ENCODE peak calls at places on chromosomes 3 and 15, in four cellular contexts. One of them, this sample, is unnamed. For H3K4me1 and H3K27me3, the result is how much of the 10 kb centered on the place peaks cover.

GRCh38 chr15:68201153-68201878 is 3.8 kb downstream of the CALML4 start:
- DNase-seq in A673: no peak
- DNase-seq in sigmoid colon: no peak
- DNase-seq in tibial nerve: no peak
- DNase-seq in this sample: no peak

GRCh38 chr3:39754549-39754948 is 54.9 kb upstream of the MYRIP start:
- DNase-seq in A673: no peak
- DNase-seq in sigmoid colon: no peak
- DNase-seq in tibial nerve: no peak
- DNase-seq in this sample: no peak

GRCh38 chr3:127781411-127782001 is 40.8 kb downstream of the MGLL start:
- DNase-seq in A673: no peak
- DNase-seq in sigmoid colon: no peak
- DNase-seq in tibial nerve: no peak
- DNase-seq in this sample: peak

GRCh38 chr15:68589783-68590710 is 11.3 kb downstream of the CORO2B start:
- DNase-seq in A673: no peak
- DNase-seq in sigmoid colon: no peak
- DNase-seq in tibial nerve: no peak
- DNase-seq in this sample: peak

GRCh38 chr3:177228601-177229190 is 31.4 kb upstream of the TBL1XR1 start:
- DNase-seq in A673: no peak
- DNase-seq in sigmoid colon: no peak
- DNase-seq in tibial nerve: no peak
- DNase-seq in this sample: peak

GRCh38 chr3:187945374-187945773 is 200.1 kb upstream of the BCL6 start:
- DNase-seq in A673: no peak
- DNase-seq in sigmoid colon: no peak
- DNase-seq in tibial nerve: no peak
- DNase-seq in this sample: no peak

GRCh38 chr15:90545095-90545494 is 15.4 kb downstream of the CRTC3 start:
- DNase-seq in A673: peak
- DNase-seq in sigmoid colon: no peak
- DNase-seq in tibial nerve: no peak
- DNase-seq in this sample: no peak

GRCh38 chr3:15390460-15390859 is 36.9 kb downstream of the METTL6 start:
- DNase-seq in A673: no peak
- DNase-seq in sigmoid colon: no peak
- DNase-seq in tibial nerve: peak
- DNase-seq in this sample: no peak

GRCh38 chr3:126554560-126555525 is 3.9 kb downstream of the C3orf22 start:
- DNase-seq in A673: no peak
- DNase-seq in sigmoid colon: peak
- DNase-seq in tibial nerve: no peak
- DNase-seq in this sample: peak

DNA sequence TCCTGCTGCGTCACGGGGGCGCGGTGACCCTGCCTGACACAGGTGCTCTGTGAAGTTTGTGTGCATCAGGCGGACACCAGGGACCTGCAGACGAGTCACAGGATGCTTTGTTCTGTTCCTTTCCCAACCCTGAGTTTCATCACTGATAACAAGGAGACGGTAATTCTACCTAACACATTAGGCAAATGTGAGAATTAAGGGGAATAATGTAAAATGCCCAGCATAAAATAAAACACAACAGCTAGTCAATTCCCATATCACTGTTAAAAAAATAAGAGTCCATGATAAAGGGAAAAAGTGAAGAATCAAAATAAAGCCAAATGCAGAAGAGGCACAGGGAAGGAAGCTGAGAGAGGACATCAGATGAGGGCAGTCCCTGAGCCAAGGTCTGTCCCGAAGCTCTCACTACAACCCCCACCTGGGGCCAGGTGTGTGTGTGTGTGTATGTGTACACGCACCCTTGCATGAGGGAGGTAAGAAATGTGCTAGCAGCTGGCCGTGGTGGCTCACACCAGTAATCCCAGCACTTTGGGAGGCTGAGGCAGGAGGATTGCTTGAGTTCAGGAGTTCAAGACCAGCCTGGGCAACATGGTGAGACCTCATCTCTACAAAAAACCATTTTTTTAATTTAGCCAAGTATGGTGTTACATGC is 27.5 kb downstream of the PLA2G4D start:
- DNase-seq in A673: no peak
- DNase-seq in sigmoid colon: no peak
- DNase-seq in tibial nerve: no peak
- DNase-seq in this sample: no peak
- TF ChIP-seq CTCF in A673: no peak
- TF ChIP-seq CTCF in sigmoid colon: no peak
- TF ChIP-seq CTCF in tibial nerve: no peak
- TF ChIP-seq CTCF in this sample: no peak

DNA sequence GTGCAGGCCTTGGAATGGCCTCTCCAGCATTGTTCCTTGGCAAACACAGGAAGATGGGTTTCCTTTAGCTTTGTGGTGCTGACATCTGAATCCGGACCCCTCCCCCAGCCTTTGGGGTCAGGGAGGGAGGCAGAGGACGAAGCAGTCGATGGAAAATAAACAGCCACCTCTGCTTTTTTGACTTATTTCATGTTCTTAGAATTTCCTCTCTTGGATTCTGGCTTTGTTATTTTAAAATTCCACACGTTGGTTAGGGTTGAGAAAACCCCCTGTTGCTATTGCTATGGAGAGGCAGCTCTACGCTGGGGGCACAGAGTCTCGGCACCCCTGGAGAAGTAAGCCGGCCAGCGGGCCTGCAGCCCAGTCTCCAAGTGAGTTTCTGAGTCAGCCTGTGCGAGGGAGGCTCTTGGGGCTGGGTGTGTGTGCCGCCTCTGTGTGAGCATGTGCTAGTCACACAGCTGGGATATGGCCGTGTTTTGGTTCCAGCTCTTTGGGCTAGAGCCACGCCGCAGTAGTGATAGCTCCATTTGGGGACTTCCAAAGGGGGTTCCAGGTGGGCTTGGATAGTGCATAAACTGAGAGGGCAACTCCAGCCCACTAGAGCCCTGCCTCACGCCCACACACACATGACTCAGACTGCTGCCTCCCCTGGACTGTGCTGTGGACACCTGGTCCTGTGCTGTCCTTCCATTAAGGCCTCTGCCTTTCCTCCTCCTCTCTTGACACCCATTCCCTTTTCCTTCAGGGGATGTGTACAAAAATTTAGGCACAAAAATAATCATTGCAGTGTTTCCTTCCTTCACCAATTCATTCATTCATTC is 58.8 kb downstream of the AMOTL2 start:
- DNase-seq in A673: no peak
- DNase-seq in sigmoid colon: peak
- DNase-seq in tibial nerve: peak
- DNase-seq in this sample: peak
- H3K4me1 ChIP-seq in A673: under half
- H3K4me1 ChIP-seq in sigmoid colon: under half
- H3K4me1 ChIP-seq in tibial nerve: half or more
- H3K4me1 ChIP-seq in this sample: under half

GRCh38 chr15:37087050-37087691 is 13.2 kb downstream of the MEIS2 start:
- DNase-seq in A673: no peak
- DNase-seq in sigmoid colon: no peak
- DNase-seq in tibial nerve: no peak
- DNase-seq in this sample: no peak
- H3K27me3 ChIP-seq in A673: under half
- H3K27me3 ChIP-seq in sigmoid colon: under half
- H3K27me3 ChIP-seq in tibial nerve: under half
- H3K27me3 ChIP-seq in this sample: under half

GRCh38 chr15:91886878-91887277 is 33.4 kb downstream of the SLCO3A1 start:
- DNase-seq in A673: no peak
- DNase-seq in sigmoid colon: no peak
- DNase-seq in tibial nerve: no peak
- DNase-seq in this sample: no peak

GRCh38 chr15:91889143-91889815 is 35.8 kb downstream of the SLCO3A1 start:
- DNase-seq in A673: no peak
- DNase-seq in sigmoid colon: no peak
- DNase-seq in tibial nerve: no peak
- DNase-seq in this sample: no peak

GRCh38 chr15:91885714-91886265 is 32.3 kb downstream of the SLCO3A1 start:
- DNase-seq in A673: peak
- DNase-seq in sigmoid colon: no peak
- DNase-seq in tibial nerve: no peak
- DNase-seq in this sample: no peak

GRCh38 chr15:91887321-91887720 is 33.8 kb downstream of the SLCO3A1 start:
- DNase-seq in A673: no peak
- DNase-seq in sigmoid colon: no peak
- DNase-seq in tibial nerve: no peak
- DNase-seq in this sample: no peak

GRCh38 chr15:91887921-91888373 is 34.4 kb downstream of the SLCO3A1 start:
- DNase-seq in A673: no peak
- DNase-seq in sigmoid colon: no peak
- DNase-seq in tibial nerve: no peak
- DNase-seq in this sample: no peak
- TF ChIP-seq CTCF in A673: no peak
- TF ChIP-seq CTCF in sigmoid colon: no peak
- TF ChIP-seq CTCF in tibial nerve: no peak
- TF ChIP-seq CTCF in this sample: no peak

GRCh38 chr15:66768984-66769383 is 66.9 kb downstream of the SMAD6 start:
- DNase-seq in A673: no peak
- DNase-seq in sigmoid colon: peak
- DNase-seq in tibial nerve: no peak
- DNase-seq in this sample: peak
- H3K4me1 ChIP-seq in A673: half or more
- H3K4me1 ChIP-seq in sigmoid colon: under half
- H3K4me1 ChIP-seq in tibial nerve: half or more
- H3K4me1 ChIP-seq in this sample: under half

This sample was measured in spleen.